ENCODE peak calls at places on chromosomes 6 and 20, in nine cellular contexts. X is transverse colon; R is right lobe of liver; W is heart left ventricle; L is kidney; Y is neural progenitor cell; N is upper lobe of right lung; K is CD8-positive, alpha-beta T cell; H is mammary epithelial cell. A is an unnamed sample.

GRCh38 chr6:142696123-142696522 is 248.9 kb downstream of the HIVEP2 start:
- DNase-seq in X (no peak), R (no peak), W (no peak), L (no peak), Y (no peak), N (no peak), K (no peak), H (no peak), A (no peak)

GRCh38 chr20:24470031-24470781 is 777 bp downstream of the SYNDIG1 start:
- DNase-seq in X (no peak), R (no peak), W (no peak), L (peak; percentile 77), Y (peak; percentile 59), N (no peak), K (no peak), H (peak; percentile 57), A (peak; percentile 28)

GRCh38 chr20:62352402-62353288 is 14.5 kb downstream of the LAMA5 start:
- DNase-seq in X (no peak), R (peak; percentile 97), W (peak; percentile 92), L (no peak), Y (no peak), N (no peak), K (peak; percentile 22), H (peak; percentile 69), A (peak; percentile 99)

GRCh38 chr20:58696411-58696961 is 3.9 kb downstream of the NPEPL1 start:
- DNase-seq in X (no peak), R (peak; percentile 39), W (no peak), L (peak; percentile 46), Y (no peak), N (peak; percentile 58), K (no peak), H (no peak), A (no peak)

GRCh38 chr6:26187981-26188635 is 100.9 kb downstream of the HFE start:
- DNase-seq in X (peak; percentile 48), R (peak; percentile 66), W (no peak), L (peak; percentile 78), Y (peak; percentile 52), N (no peak), K (peak; percentile 50), H (no peak), A (peak; percentile 40)

GRCh38 chr20:16129411-16129810 is 443.8 kb downstream of the KIF16B start:
- DNase-seq in X (no peak), R (no peak), W (no peak), L (no peak), Y (no peak), N (no peak), K (no peak), H (no peak), A (no peak)

GRCh38 chr6:583116-583515 is 73.8 kb downstream of the HUS1B start:
- DNase-seq in X (no peak), R (no peak), W (no peak), L (no peak), Y (no peak), N (no peak), K (no peak), H (peak; percentile 50), A (no peak)

GRCh38 chr6:45366534-45366933 is 11.2 kb downstream of the SUPT3H start:
- DNase-seq in X (no peak), R (no peak), W (no peak), L (no peak), Y (no peak), N (no peak), K (no peak), H (no peak), A (no peak)

GRCh38 chr6:69719602-69720193 is 77.1 kb downstream of the LMBRD1 start:
- DNase-seq in X (no peak), R (no peak), W (no peak), L (no peak), Y (peak; percentile 19), N (no peak), K (no peak), H (peak; percentile 14), A (no peak)

GRCh38 chr6:81171991-81172740 is 580.3 kb downstream of the TENT5A start:
- DNase-seq in X (no peak), R (no peak), W (peak; percentile 28), L (peak; percentile 53), Y (no peak), N (no peak), K (no peak), H (peak; percentile 5), A (no peak)

GRCh38 chr20:59400666-59401065 is 100.3 kb downstream of the EDN3 start:
- DNase-seq in X (no peak), R (no peak), W (no peak), L (no peak), Y (no peak), N (no peak), K (peak; percentile 69), H (no peak), A (peak; percentile 19)

GRCh38 chr20:44614525-44614924 is 32.1 kb downstream of the PKIG start:
- DNase-seq in X (no peak), R (no peak), W (peak; percentile 75), L (no peak), Y (no peak), N (peak; percentile 53), K (no peak), H (no peak), A (peak; percentile 95)

GRCh38 chr20:22339091-22339881 is 245.1 kb downstream of the FOXA2 start:
- DNase-seq in X (peak; percentile 45), R (peak; percentile 51), W (no peak), L (no peak), Y (peak; percentile 87), N (no peak), K (no peak), H (peak; percentile 65), A (peak; percentile 37)

GRCh38 chr6:3272911-3273547 is 14.3 kb downstream of the PSMG4 start:
- DNase-seq in X (no peak), R (no peak), W (peak; percentile 3), L (no peak), Y (no peak), N (no peak), K (no peak), H (no peak), A (no peak)

GRCh38 chr6:166591961-166592520 is 5.6 kb upstream of the RAMACL start:
- DNase-seq in X (no peak), R (no peak), W (no peak), L (no peak), Y (no peak), N (no peak), K (no peak), H (no peak), A (no peak)

GRCh38 chr6:83908813-83909212 is 49.3 kb downstream of the CYB5R4 start:
- DNase-seq in X (no peak), R (no peak), W (no peak), L (no peak), Y (no peak), N (no peak), K (no peak), H (peak; percentile 63), A (no peak)

GRCh38 chr6:52399511-52400315 is 20.4 kb upstream of the EFHC1 start:
- DNase-seq in X (peak; percentile 42), R (no peak), W (no peak), L (no peak), Y (peak; percentile 77), N (no peak), K (no peak), H (peak; percentile 60), A (peak; percentile 23)

GRCh38 chr6:124777834-124778233 is 184.4 kb upstream of the RNF217 start:
- DNase-seq in X (no peak), R (no peak), W (no peak), L (no peak), Y (no peak), N (no peak), K (no peak), H (no peak), A (no peak)

GRCh38 chr6:124780621-124781020 is 181.6 kb upstream of the RNF217 start:
- DNase-seq in X (no peak), R (no peak), W (no peak), L (no peak), Y (no peak), N (no peak), K (no peak), H (peak; percentile 32), A (no peak)

GRCh38 chr6:124783344-124783743 is 178.9 kb upstream of the RNF217 start:
- DNase-seq in X (no peak), R (no peak), W (no peak), L (no peak), Y (no peak), N (no peak), K (no peak), H (no peak), A (no peak)
- H3K27ac ChIP-seq in X (no peak overlapping the region), R (no peak overlapping the region), W (no peak overlapping the region), L (no peak overlapping the region), Y (no peak overlapping the region), N (no peak overlapping the region), K (no peak overlapping the region), H (no peak overlapping the region), A (no peak overlapping the region)

DNA sequence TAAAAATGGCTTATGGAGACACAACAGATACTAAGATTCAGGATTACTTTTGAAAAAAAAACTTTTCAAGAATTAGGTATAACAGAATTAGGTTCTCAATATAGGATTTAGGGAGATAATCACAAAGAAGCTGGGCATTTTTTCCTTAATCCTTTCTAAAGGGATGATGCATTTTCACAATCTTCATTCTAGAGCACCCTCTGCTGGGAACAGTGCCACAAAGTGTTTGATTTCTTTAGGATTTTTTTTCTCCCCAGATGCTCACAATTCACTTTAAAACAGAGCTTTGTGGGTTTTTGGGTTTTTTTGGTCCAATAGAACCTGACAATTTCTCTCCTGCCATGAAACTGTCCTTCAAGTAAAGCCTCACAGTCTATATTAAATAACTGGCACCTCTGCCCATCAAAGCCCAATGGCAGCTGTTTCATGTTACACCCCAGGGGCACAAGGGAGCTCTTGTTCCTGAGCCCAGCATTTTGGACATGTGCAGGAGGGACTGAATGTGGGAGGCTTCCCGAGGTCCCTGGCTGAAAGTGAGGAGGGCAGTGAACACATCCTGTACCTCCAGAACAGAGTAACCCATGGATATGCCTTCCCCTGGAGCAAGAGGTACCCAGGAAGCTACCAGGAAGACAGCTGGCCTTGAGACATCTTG is 39.7 kb downstream of the PREP start:
- DNase-seq in X (no peak), R (no peak), W (no peak), L (no peak), Y (peak; percentile 47), N (no peak), K (no peak), H (peak; percentile 33), A (no peak)
- TF ChIP-seq CTCF in X (peak; percentile 17), R (peak; percentile 19), W (no peak), L (no peak), Y (peak; percentile 67), N (peak; percentile 27), K (no peak), H (peak; percentile 32), A (no peak)

GRCh38 chr20:36544134-36545018 is 3.1 kb downstream of the MYL9 start:
- DNase-seq in X (no peak), R (no peak), W (peak; percentile 82), L (peak; percentile 52), Y (no peak), N (peak; percentile 77), K (no peak), H (peak; percentile 40), A (peak; percentile 85)
- H3K27ac ChIP-seq in X (peak overlapping the region; percentile 88), R (no peak overlapping the region), W (peak overlapping the region; percentile 100), L (no peak overlapping the region), Y (no peak overlapping the region), N (peak overlapping the region; percentile 72), K (no peak overlapping the region), H (no peak overlapping the region), A (peak overlapping the region; percentile 94)

DNA sequence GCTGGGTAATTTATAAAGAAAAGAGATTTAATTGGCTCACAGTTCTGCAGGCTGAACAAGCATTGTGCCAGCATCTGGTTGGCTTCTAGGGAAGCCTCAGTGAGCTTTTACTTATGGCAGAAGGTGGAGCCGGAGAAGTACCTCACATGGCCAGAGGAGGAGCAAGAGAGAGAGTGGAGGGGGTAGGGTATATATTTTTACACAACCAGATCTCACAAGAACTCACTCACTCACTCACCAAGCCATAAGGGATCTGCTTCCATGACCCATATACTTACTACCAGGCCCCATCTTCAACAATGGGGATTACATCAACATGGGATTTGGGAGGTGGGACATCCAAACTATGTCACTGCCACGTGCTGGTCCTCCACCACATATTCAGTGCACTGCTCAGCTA is 152.6 kb upstream of the PRND start:
- DNase-seq in X (no peak), R (no peak), W (no peak), L (no peak), Y (no peak), N (no peak), K (no peak), H (no peak), A (no peak)
- TF ChIP-seq CTCF in X (no peak), R (no peak), W (no peak), L (no peak), Y (peak; percentile 33), N (no peak), K (no peak), H (peak; percentile 9), A (no peak)

A was measured in thyroid gland.